ENCODE peak calls at places on chromosome 20, in ten cellular contexts. X is HTR-8/SVneo; Y is ureter; J is fibroblast of villous mesenchyme; F is stimulated activated CD4-positive, alpha-beta T cell treated with anti-CD3 and anti-CD28 coated beads, Interleukin-12 subunit alpha, Interleukin-12 subunit beta, amount 100 ng/mL, for 4 hours; V is mesenteric fat pad; R is AG09319; Z is upper lobe of right lung; A is stimulated activated CD8-positive, alpha-beta memory T cell treated with anti-CD3 and anti-CD28 coated beads, Interleukin-7, amount 100 ng/mL, for 1 hour; M is A549. N is an unnamed sample.
A peak's percentile ranks its signal among the peaks of the same experiment; 100 is the strongest.

GRCh38 chr20:10177326-10177725 is 41.3 kb upstream of the SNAP25 start:
- DNase-seq in X (no peak), Y (no peak), J (peak; percentile 26), F (no peak), V (no peak), R (no peak), Z (no peak), A (no peak), M (no peak), N (no peak)

GRCh38 chr20:63501818-63502670 is 3.2 kb upstream of the EEF1A2 start:
- DNase-seq in X (no peak), Y (no peak), J (no peak), F (no peak), V (no peak), R (no peak), Z (no peak), A (no peak), M (no peak), N (no peak)

GRCh38 chr20:11378252-11378651 is 539.4 kb upstream of the BTBD3 start:
- DNase-seq in X (no peak), Y (no peak), J (no peak), F (no peak), V (no peak), R (no peak), Z (no peak), A (no peak), M (no peak), N (no peak)

GRCh38 chr20:3748073-3748472 is 15.6 kb downstream of the HSPA12B start:
- DNase-seq in X (no peak), Y (no peak), J (no peak), F (no peak), V (no peak), R (no peak), Z (no peak), A (no peak), M (no peak), N (no peak)

GRCh38 chr20:16501236-16501635 is 72.0 kb downstream of the KIF16B start:
- DNase-seq in X (no peak), Y (no peak), J (no peak), F (no peak), V (no peak), R (no peak), Z (no peak), A (no peak), M (no peak), N (no peak)

GRCh38 chr20:35635652-35636051 is 20.0 kb downstream of the SPAG4 start:
- DNase-seq in X (no peak), Y (no peak), J (no peak), F (no peak), V (no peak), R (no peak), Z (no peak), A (no peak), M (no peak), N (no peak)

GRCh38 chr20:31840906-31841816 is 4.2 kb downstream of the FOXS1 start:
- DNase-seq in X (no peak), Y (no peak), J (peak; percentile 14), F (no peak), V (no peak), R (no peak), Z (no peak), A (no peak), M (no peak), N (no peak)

GRCh38 chr20:55953201-55953600 is 52.1 kb downstream of the CBLN4 start:
- DNase-seq in X (no peak), Y (no peak), J (no peak), F (no peak), V (no peak), R (no peak), Z (no peak), A (no peak), M (no peak), N (no peak)

GRCh38 chr20:51326241-51326819 is 216.2 kb downstream of the NFATC2 start:
- DNase-seq in X (peak; percentile 75), Y (no peak), J (peak; percentile 30), F (peak; percentile 38), V (no peak), R (no peak), Z (no peak), A (no peak), M (peak; percentile 66), N (no peak)

GRCh38 chr20:11352041-11352440 is 565.7 kb upstream of the BTBD3 start:
- DNase-seq in X (no peak), Y (no peak), J (no peak), F (no peak), V (no peak), R (no peak), Z (no peak), A (no peak), M (no peak), N (no peak)

GRCh38 chr20:10798811-10799210 is 125.0 kb upstream of the JAG1 start:
- DNase-seq in X (no peak), Y (no peak), J (no peak), F (no peak), V (no peak), R (no peak), Z (no peak), A (no peak), M (no peak), N (no peak)

GRCh38 chr20:59498291-59498690 is 106.0 kb upstream of the PHACTR3 start:
- DNase-seq in X (no peak), Y (no peak), J (no peak), F (no peak), V (no peak), R (no peak), Z (no peak), A (no peak), M (no peak), N (no peak)

GRCh38 chr20:32823078-32823477 is 3.3 kb downstream of the MAPRE1 start:
- DNase-seq in X (peak; percentile 60), Y (no peak), J (peak; percentile 92), F (no peak), V (no peak), R (no peak), Z (no peak), A (no peak), M (no peak), N (peak; percentile 62)

GRCh38 chr20:1029980-1030379 is 27.9 kb upstream of the RSPO4 start:
- DNase-seq in X (no peak), Y (no peak), J (no peak), F (no peak), V (no peak), R (no peak), Z (no peak), A (no peak), M (no peak), N (no peak)

GRCh38 chr20:54267510-54268003 is 59.7 kb downstream of the PFDN4 start:
- DNase-seq in X (no peak), Y (peak; percentile 47), J (no peak), F (no peak), V (no peak), R (no peak), Z (no peak), A (no peak), M (no peak), N (no peak)

GRCh38 chr20:37404461-37404881 is 58.5 kb downstream of the SRC start:
- DNase-seq in X (no peak), Y (no peak), J (no peak), F (no peak), V (no peak), R (no peak), Z (no peak), A (no peak), M (no peak), N (no peak)

GRCh38 chr20:13221673-13222318 is 722 bp downstream of the ISM1 start:
- DNase-seq in X (peak; percentile 29), Y (peak; percentile 52), J (peak; percentile 59), F (peak; percentile 65), V (no peak), R (no peak), Z (peak; percentile 80), A (peak; percentile 24), M (peak; percentile 68), N (no peak)

GRCh38 chr20:63697868-63698545 is 1.6 kb downstream of the TNFRSF6B start:
- DNase-seq in X (no peak), Y (no peak), J (no peak), F (no peak), V (no peak), R (no peak), Z (no peak), A (no peak), M (no peak), N (no peak)

GRCh38 chr20:32439132-32439829 is 81.2 kb downstream of the ASXL1 start:
- DNase-seq in X (no peak), Y (no peak), J (no peak), F (no peak), V (peak; percentile 84), R (peak; percentile 16), Z (no peak), A (no peak), M (no peak), N (peak; percentile 59)

GRCh38 chr20:35257175-35257909 is 20.6 kb downstream of the MMP24OS start:
- DNase-seq in X (no peak), Y (no peak), J (no peak), F (no peak), V (no peak), R (no peak), Z (no peak), A (no peak), M (no peak), N (no peak)

GRCh38 chr20:58182521-58183140 is 45.8 kb downstream of the ANKRD60 start:
- DNase-seq in X (no peak), Y (no peak), J (no peak), F (no peak), V (no peak), R (no peak), Z (no peak), A (no peak), M (no peak), N (no peak)

GRCh38 chr20:62136283-62137091 is 6.7 kb downstream of the PSMA7 start:
- DNase-seq in X (peak; percentile 89), Y (no peak), J (peak; percentile 75), F (peak; percentile 62), V (no peak), R (no peak), Z (peak; percentile 82), A (no peak), M (peak; percentile 73), N (no peak)

GRCh38 chr20:33859157-33859695 is 48.1 kb downstream of the CHMP4B start:
- DNase-seq in X (no peak), Y (no peak), J (peak; percentile 37), F (peak; percentile 8), V (no peak), R (no peak), Z (no peak), A (no peak), M (no peak), N (no peak)

GRCh38 chr20:46028772-46029371 is at the start of gene SLC12A5:
- DNase-seq in X (no peak), Y (no peak), J (no peak), F (no peak), V (no peak), R (no peak), Z (no peak), A (no peak), M (no peak), N (no peak)

GRCh38 chr20:14717124-14718004 is 380.0 kb upstream of the FLRT3 start:
- DNase-seq in X (no peak), Y (no peak), J (no peak), F (no peak), V (no peak), R (no peak), Z (no peak), A (no peak), M (peak; percentile 18), N (no peak)

GRCh38 chr20:1535420-1536175 is 21.9 kb downstream of the SIRPD start:
- DNase-seq in X (no peak), Y (no peak), J (no peak), F (no peak), V (no peak), R (no peak), Z (peak; percentile 68), A (no peak), M (no peak), N (no peak)

GRCh38 chr20:34475979-34476736 is 40.1 kb upstream of the DYNLRB1 start:
- DNase-seq in X (peak; percentile 20), Y (peak; percentile 48), J (peak; percentile 40), F (peak; percentile 22), V (no peak), R (no peak), Z (peak; percentile 78), A (no peak), M (peak; percentile 40), N (no peak)

GRCh38 chr20:3712279-3712873 is at the start of gene SIGLEC1:
- DNase-seq in X (no peak), Y (peak; percentile 59), J (no peak), F (no peak), V (no peak), R (no peak), Z (peak; percentile 87), A (no peak), M (no peak), N (no peak)